ENCODE peak calls at places on chromosomes 7 and 10, in seven cellular contexts. O is GM23248, R is AG08396, G is Panc1, M is fibroblast of pulmonary artery, Z is pulmonary artery endothelial cell, J is GM20000. D is an unnamed sample.
A peak's percentile ranks its signal among the peaks of the same experiment; 100 is the strongest.

GRCh38 chr7:7713730-7714129 is 4.7 kb downstream of the RPA3 start:
- DNase-seq in O (no peak), R (no peak), G (no peak), M (no peak), Z (no peak), J (no peak), D (no peak)

GRCh38 chr10:120508393-120508792 is 51.4 kb downstream of the PLPP4 start:
- DNase-seq in O (peak; percentile 94), R (no peak), G (no peak), M (peak; percentile 55), Z (no peak), J (no peak), D (peak; percentile 32)

GRCh38 chr10:35079763-35080162 is 10.4 kb downstream of the CUL2 start:
- DNase-seq in O (peak; percentile 96), R (peak; percentile 27), G (no peak), M (peak; percentile 77), Z (no peak), J (no peak), D (peak; percentile 77)

GRCh38 chr7:157080111-157080730 is 58.5 kb upstream of the UBE3C start:
- DNase-seq in O (peak; percentile 32), R (no peak), G (no peak), M (no peak), Z (no peak), J (no peak), D (no peak)

GRCh38 chr7:127798023-127798422 is 146.0 kb downstream of the SND1 start:
- DNase-seq in O (peak; percentile 29), R (no peak), G (no peak), M (peak; percentile 51), Z (no peak), J (no peak), D (peak; percentile 43)

GRCh38 chr10:103761075-103761920 is 94.1 kb downstream of the SH3PXD2A start:
- DNase-seq in O (no peak), R (no peak), G (no peak), M (peak; percentile 25), Z (no peak), J (no peak), D (no peak)

GRCh38 chr10:128420623-128421022 is 294.4 kb upstream of the MKI67 start:
- DNase-seq in O (no peak), R (no peak), G (no peak), M (no peak), Z (no peak), J (no peak), D (no peak)

GRCh38 chr7:24842449-24843241 is 85.4 kb upstream of the GSDME start:
- DNase-seq in O (peak; percentile 25), R (no peak), G (no peak), M (peak; percentile 54), Z (peak; percentile 43), J (peak; percentile 18), D (peak; percentile 71)

GRCh38 chr7:35565927-35566326 is 129.0 kb downstream of the HERPUD2 start:
- DNase-seq in O (no peak), R (no peak), G (no peak), M (peak; percentile 7), Z (no peak), J (no peak), D (no peak)

GRCh38 chr10:95400789-95401188 is 110.0 kb upstream of the PDLIM1 start:
- DNase-seq in O (no peak), R (no peak), G (no peak), M (peak; percentile 13), Z (no peak), J (no peak), D (no peak)

GRCh38 chr10:132938472-132939329 is 3.7 kb downstream of the CFAP46 start:
- DNase-seq in O (peak; percentile 33), R (no peak), G (no peak), M (no peak), Z (no peak), J (no peak), D (no peak)

GRCh38 chr7:51133992-51134391 is 182.6 kb downstream of the COBL start:
- DNase-seq in O (no peak), R (no peak), G (no peak), M (peak; percentile 28), Z (peak; percentile 73), J (no peak), D (no peak)

GRCh38 chr7:116169060-116169459 is 41.3 kb upstream of the TES start:
- DNase-seq in O (peak; percentile 74), R (peak; percentile 36), G (no peak), M (peak; percentile 47), Z (no peak), J (no peak), D (peak; percentile 56)

GRCh38 chr10:126240483-126240882 is 147.8 kb downstream of the ADAM12 start:
- DNase-seq in O (no peak), R (no peak), G (no peak), M (no peak), Z (no peak), J (no peak), D (no peak)

GRCh38 chr10:92990615-92991014 is 70.0 kb upstream of the CYP26C1 start:
- DNase-seq in O (peak; percentile 35), R (peak; percentile 14), G (no peak), M (no peak), Z (no peak), J (peak; percentile 26), D (no peak)

GRCh38 chr7:47453093-47454056 is 128.5 kb downstream of the TNS3 start:
- DNase-seq in O (peak; percentile 96), R (peak; percentile 84), G (peak; percentile 67), M (peak; percentile 74), Z (no peak), J (peak; percentile 22), D (peak; percentile 100)

GRCh38 chr7:150514748-150515222 is at the start of gene GIMAP7:
- DNase-seq in O (no peak), R (no peak), G (no peak), M (no peak), Z (peak; percentile 26), J (peak; percentile 42), D (no peak)

D was measured in LHCN-M2.